ENCODE peak calls at places on chromosome 6, in four cellular contexts. One of them, this sample, is unnamed.

GRCh38 chr6:31070711-31071197 is 41.6 kb downstream of the C6orf15 start:
- DNase-seq in Calu3: peak; percentile 75
- DNase-seq in activated naive CD4-positive, alpha-beta T cell treated with anti-CD3 and anti-CD28 coated beads, Interleukin-2, amount 50 U/mL, for 72 hours: no peak
- DNase-seq in stimulated activated CD8-positive, alpha-beta memory T cell treated with anti-CD3 and anti-CD28 coated beads, Interleukin-4, amount 100 ng/mL, for 24 hours: no peak
- DNase-seq in this sample: peak; percentile 80

GRCh38 chr6:130843575-130844320 is 16.5 kb downstream of the SMLR1 start:
- DNase-seq in activated naive CD4-positive, alpha-beta T cell treated with anti-CD3 and anti-CD28 coated beads, Interleukin-2, amount 50 U/mL, for 72 hours: no peak
- DNase-seq in Calu3: no peak
- DNase-seq in stimulated activated CD8-positive, alpha-beta memory T cell treated with anti-CD3 and anti-CD28 coated beads, Interleukin-4, amount 100 ng/mL, for 24 hours: no peak
- DNase-seq in this sample: no peak

GRCh38 chr6:148379966-148380653 is 37.5 kb downstream of the SASH1 start:
- DNase-seq in activated naive CD4-positive, alpha-beta T cell treated with anti-CD3 and anti-CD28 coated beads, Interleukin-2, amount 50 U/mL, for 72 hours: no peak
- DNase-seq in Calu3: no peak
- DNase-seq in stimulated activated CD8-positive, alpha-beta memory T cell treated with anti-CD3 and anti-CD28 coated beads, Interleukin-4, amount 100 ng/mL, for 24 hours: no peak
- DNase-seq in this sample: no peak

GRCh38 chr6:134293659-134294161 is 24.2 kb downstream of the SGK1 start:
- DNase-seq in stimulated activated CD8-positive, alpha-beta memory T cell treated with anti-CD3 and anti-CD28 coated beads, Interleukin-4, amount 100 ng/mL, for 24 hours: no peak
- DNase-seq in Calu3: no peak
- DNase-seq in activated naive CD4-positive, alpha-beta T cell treated with anti-CD3 and anti-CD28 coated beads, Interleukin-2, amount 50 U/mL, for 72 hours: no peak
- DNase-seq in this sample: no peak

GRCh38 chr6:157469378-157469777 is 88.4 kb downstream of the ZDHHC14 start:
- DNase-seq in stimulated activated CD8-positive, alpha-beta memory T cell treated with anti-CD3 and anti-CD28 coated beads, Interleukin-4, amount 100 ng/mL, for 24 hours: no peak
- DNase-seq in activated naive CD4-positive, alpha-beta T cell treated with anti-CD3 and anti-CD28 coated beads, Interleukin-2, amount 50 U/mL, for 72 hours: no peak
- DNase-seq in Calu3: no peak
- DNase-seq in this sample: no peak

GRCh38 chr6:38173909-38174308 is 354.4 kb downstream of the ZFAND3 start:
- DNase-seq in activated naive CD4-positive, alpha-beta T cell treated with anti-CD3 and anti-CD28 coated beads, Interleukin-2, amount 50 U/mL, for 72 hours: no peak
- DNase-seq in stimulated activated CD8-positive, alpha-beta memory T cell treated with anti-CD3 and anti-CD28 coated beads, Interleukin-4, amount 100 ng/mL, for 24 hours: no peak
- DNase-seq in Calu3: no peak
- DNase-seq in this sample: no peak

GRCh38 chr6:74853991-74854390 is 351.9 kb downstream of the COL12A1 start:
- DNase-seq in activated naive CD4-positive, alpha-beta T cell treated with anti-CD3 and anti-CD28 coated beads, Interleukin-2, amount 50 U/mL, for 72 hours: no peak
- DNase-seq in Calu3: no peak
- DNase-seq in stimulated activated CD8-positive, alpha-beta memory T cell treated with anti-CD3 and anti-CD28 coated beads, Interleukin-4, amount 100 ng/mL, for 24 hours: no peak
- DNase-seq in this sample: no peak

GRCh38 chr6:53699462-53699861 is 33.9 kb upstream of the KLHL31 start:
- DNase-seq in stimulated activated CD8-positive, alpha-beta memory T cell treated with anti-CD3 and anti-CD28 coated beads, Interleukin-4, amount 100 ng/mL, for 24 hours: no peak
- DNase-seq in activated naive CD4-positive, alpha-beta T cell treated with anti-CD3 and anti-CD28 coated beads, Interleukin-2, amount 50 U/mL, for 72 hours: no peak
- DNase-seq in Calu3: no peak
- DNase-seq in this sample: no peak

GRCh38 chr6:9646346-9647042 is 768.4 kb downstream of the TFAP2A start:
- DNase-seq in stimulated activated CD8-positive, alpha-beta memory T cell treated with anti-CD3 and anti-CD28 coated beads, Interleukin-4, amount 100 ng/mL, for 24 hours: no peak
- DNase-seq in Calu3: no peak
- DNase-seq in activated naive CD4-positive, alpha-beta T cell treated with anti-CD3 and anti-CD28 coated beads, Interleukin-2, amount 50 U/mL, for 72 hours: no peak
- DNase-seq in this sample: no peak

GRCh38 chr6:125102901-125103300 is 50.7 kb upstream of the TPD52L1 start:
- DNase-seq in Calu3: peak; percentile 18
- DNase-seq in activated naive CD4-positive, alpha-beta T cell treated with anti-CD3 and anti-CD28 coated beads, Interleukin-2, amount 50 U/mL, for 72 hours: no peak
- DNase-seq in stimulated activated CD8-positive, alpha-beta memory T cell treated with anti-CD3 and anti-CD28 coated beads, Interleukin-4, amount 100 ng/mL, for 24 hours: no peak
- DNase-seq in this sample: no peak

GRCh38 chr6:44416103-44416502 is 28.6 kb downstream of the CDC5L start:
- DNase-seq in stimulated activated CD8-positive, alpha-beta memory T cell treated with anti-CD3 and anti-CD28 coated beads, Interleukin-4, amount 100 ng/mL, for 24 hours: no peak
- DNase-seq in Calu3: peak; percentile 38
- DNase-seq in activated naive CD4-positive, alpha-beta T cell treated with anti-CD3 and anti-CD28 coated beads, Interleukin-2, amount 50 U/mL, for 72 hours: no peak
- DNase-seq in this sample: no peak

GRCh38 chr6:139129284-139129683 is 5.6 kb upstream of the HECA start:
- DNase-seq in activated naive CD4-positive, alpha-beta T cell treated with anti-CD3 and anti-CD28 coated beads, Interleukin-2, amount 50 U/mL, for 72 hours: no peak
- DNase-seq in stimulated activated CD8-positive, alpha-beta memory T cell treated with anti-CD3 and anti-CD28 coated beads, Interleukin-4, amount 100 ng/mL, for 24 hours: no peak
- DNase-seq in Calu3: no peak
- DNase-seq in this sample: no peak

GRCh38 chr6:36961441-36962430 is 7.2 kb downstream of the PI16 start:
- DNase-seq in stimulated activated CD8-positive, alpha-beta memory T cell treated with anti-CD3 and anti-CD28 coated beads, Interleukin-4, amount 100 ng/mL, for 24 hours: no peak
- DNase-seq in Calu3: no peak
- DNase-seq in activated naive CD4-positive, alpha-beta T cell treated with anti-CD3 and anti-CD28 coated beads, Interleukin-2, amount 50 U/mL, for 72 hours: no peak
- DNase-seq in this sample: no peak

GRCh38 chr6:140105857-140106256 is 731.4 kb upstream of the CITED2 start:
- DNase-seq in activated naive CD4-positive, alpha-beta T cell treated with anti-CD3 and anti-CD28 coated beads, Interleukin-2, amount 50 U/mL, for 72 hours: no peak
- DNase-seq in stimulated activated CD8-positive, alpha-beta memory T cell treated with anti-CD3 and anti-CD28 coated beads, Interleukin-4, amount 100 ng/mL, for 24 hours: no peak
- DNase-seq in Calu3: peak; percentile 1
- DNase-seq in this sample: peak; percentile 19

GRCh38 chr6:64932486-64932885 is 774.5 kb downstream of the EYS start:
- DNase-seq in stimulated activated CD8-positive, alpha-beta memory T cell treated with anti-CD3 and anti-CD28 coated beads, Interleukin-4, amount 100 ng/mL, for 24 hours: no peak
- DNase-seq in Calu3: no peak
- DNase-seq in activated naive CD4-positive, alpha-beta T cell treated with anti-CD3 and anti-CD28 coated beads, Interleukin-2, amount 50 U/mL, for 72 hours: no peak
- DNase-seq in this sample: no peak

GRCh38 chr6:22071655-22072054 is 225.2 kb downstream of the PRL start:
- DNase-seq in stimulated activated CD8-positive, alpha-beta memory T cell treated with anti-CD3 and anti-CD28 coated beads, Interleukin-4, amount 100 ng/mL, for 24 hours: no peak
- DNase-seq in Calu3: no peak
- DNase-seq in activated naive CD4-positive, alpha-beta T cell treated with anti-CD3 and anti-CD28 coated beads, Interleukin-2, amount 50 U/mL, for 72 hours: no peak
- DNase-seq in this sample: peak; percentile 47

GRCh38 chr6:154954352-154954751 is 40.8 kb upstream of the TIAM2 start:
- DNase-seq in activated naive CD4-positive, alpha-beta T cell treated with anti-CD3 and anti-CD28 coated beads, Interleukin-2, amount 50 U/mL, for 72 hours: no peak
- DNase-seq in stimulated activated CD8-positive, alpha-beta memory T cell treated with anti-CD3 and anti-CD28 coated beads, Interleukin-4, amount 100 ng/mL, for 24 hours: no peak
- DNase-seq in Calu3: no peak
- DNase-seq in this sample: no peak

GRCh38 chr6:157904999-157905398 is 76.7 kb upstream of the SYNJ2 start:
- DNase-seq in Calu3: no peak
- DNase-seq in stimulated activated CD8-positive, alpha-beta memory T cell treated with anti-CD3 and anti-CD28 coated beads, Interleukin-4, amount 100 ng/mL, for 24 hours: no peak
- DNase-seq in activated naive CD4-positive, alpha-beta T cell treated with anti-CD3 and anti-CD28 coated beads, Interleukin-2, amount 50 U/mL, for 72 hours: no peak
- DNase-seq in this sample: no peak

GRCh38 chr6:17169701-17170100 is 67.9 kb downstream of the STMND1 start:
- DNase-seq in Calu3: no peak
- DNase-seq in stimulated activated CD8-positive, alpha-beta memory T cell treated with anti-CD3 and anti-CD28 coated beads, Interleukin-4, amount 100 ng/mL, for 24 hours: no peak
- DNase-seq in activated naive CD4-positive, alpha-beta T cell treated with anti-CD3 and anti-CD28 coated beads, Interleukin-2, amount 50 U/mL, for 72 hours: no peak
- DNase-seq in this sample: no peak

GRCh38 chr6:32175711-32176475 is at the start of gene AGPAT1:
- DNase-seq in activated naive CD4-positive, alpha-beta T cell treated with anti-CD3 and anti-CD28 coated beads, Interleukin-2, amount 50 U/mL, for 72 hours: peak; percentile 96
- DNase-seq in Calu3: peak; percentile 100
- DNase-seq in stimulated activated CD8-positive, alpha-beta memory T cell treated with anti-CD3 and anti-CD28 coated beads, Interleukin-4, amount 100 ng/mL, for 24 hours: peak; percentile 95
- DNase-seq in this sample: peak; percentile 96

GRCh38 chr6:108463789-108464188 is 96.9 kb upstream of the FOXO3 start:
- DNase-seq in activated naive CD4-positive, alpha-beta T cell treated with anti-CD3 and anti-CD28 coated beads, Interleukin-2, amount 50 U/mL, for 72 hours: no peak
- DNase-seq in Calu3: no peak
- DNase-seq in stimulated activated CD8-positive, alpha-beta memory T cell treated with anti-CD3 and anti-CD28 coated beads, Interleukin-4, amount 100 ng/mL, for 24 hours: no peak
- DNase-seq in this sample: peak; percentile 32

GRCh38 chr6:29087213-29087612 is at the start of gene OR2B3:
- DNase-seq in stimulated activated CD8-positive, alpha-beta memory T cell treated with anti-CD3 and anti-CD28 coated beads, Interleukin-4, amount 100 ng/mL, for 24 hours: no peak
- DNase-seq in activated naive CD4-positive, alpha-beta T cell treated with anti-CD3 and anti-CD28 coated beads, Interleukin-2, amount 50 U/mL, for 72 hours: no peak
- DNase-seq in Calu3: no peak
- DNase-seq in this sample: no peak

GRCh38 chr6:151012321-151013294 is 147.1 kb downstream of the MTHFD1L start:
- DNase-seq in stimulated activated CD8-positive, alpha-beta memory T cell treated with anti-CD3 and anti-CD28 coated beads, Interleukin-4, amount 100 ng/mL, for 24 hours: no peak
- DNase-seq in Calu3: no peak
- DNase-seq in activated naive CD4-positive, alpha-beta T cell treated with anti-CD3 and anti-CD28 coated beads, Interleukin-2, amount 50 U/mL, for 72 hours: no peak
- DNase-seq in this sample: no peak

GRCh38 chr6:138931660-138932059 is 56.4 kb downstream of the REPS1 start:
- DNase-seq in Calu3: no peak
- DNase-seq in activated naive CD4-positive, alpha-beta T cell treated with anti-CD3 and anti-CD28 coated beads, Interleukin-2, amount 50 U/mL, for 72 hours: no peak
- DNase-seq in stimulated activated CD8-positive, alpha-beta memory T cell treated with anti-CD3 and anti-CD28 coated beads, Interleukin-4, amount 100 ng/mL, for 24 hours: no peak
- DNase-seq in this sample: no peak

GRCh38 chr6:117513778-117514371 is 31.4 kb downstream of the DCBLD1 start:
- DNase-seq in activated naive CD4-positive, alpha-beta T cell treated with anti-CD3 and anti-CD28 coated beads, Interleukin-2, amount 50 U/mL, for 72 hours: no peak
- DNase-seq in Calu3: no peak
- DNase-seq in stimulated activated CD8-positive, alpha-beta memory T cell treated with anti-CD3 and anti-CD28 coated beads, Interleukin-4, amount 100 ng/mL, for 24 hours: no peak
- DNase-seq in this sample: no peak

GRCh38 chr6:16591681-16592549 is 169.3 kb downstream of the ATXN1 start:
- DNase-seq in activated naive CD4-positive, alpha-beta T cell treated with anti-CD3 and anti-CD28 coated beads, Interleukin-2, amount 50 U/mL, for 72 hours: peak; percentile 11
- DNase-seq in Calu3: no peak
- DNase-seq in stimulated activated CD8-positive, alpha-beta memory T cell treated with anti-CD3 and anti-CD28 coated beads, Interleukin-4, amount 100 ng/mL, for 24 hours: no peak
- DNase-seq in this sample: no peak

GRCh38 chr6:25441658-25442276 is 162.6 kb downstream of the CARMIL1 start:
- DNase-seq in stimulated activated CD8-positive, alpha-beta memory T cell treated with anti-CD3 and anti-CD28 coated beads, Interleukin-4, amount 100 ng/mL, for 24 hours: no peak
- DNase-seq in activated naive CD4-positive, alpha-beta T cell treated with anti-CD3 and anti-CD28 coated beads, Interleukin-2, amount 50 U/mL, for 72 hours: no peak
- DNase-seq in Calu3: no peak
- DNase-seq in this sample: no peak

GRCh38 chr6:24858154-24858801 is 59.6 kb upstream of the ARMH2 start:
- DNase-seq in stimulated activated CD8-positive, alpha-beta memory T cell treated with anti-CD3 and anti-CD28 coated beads, Interleukin-4, amount 100 ng/mL, for 24 hours: no peak
- DNase-seq in Calu3: peak; percentile 49
- DNase-seq in activated naive CD4-positive, alpha-beta T cell treated with anti-CD3 and anti-CD28 coated beads, Interleukin-2, amount 50 U/mL, for 72 hours: peak; percentile 20
- DNase-seq in this sample: peak; percentile 26

GRCh38 chr6:133991096-133991593 is 38.1 kb downstream of the TBPL1 start:
- DNase-seq in activated naive CD4-positive, alpha-beta T cell treated with anti-CD3 and anti-CD28 coated beads, Interleukin-2, amount 50 U/mL, for 72 hours: no peak
- DNase-seq in stimulated activated CD8-positive, alpha-beta memory T cell treated with anti-CD3 and anti-CD28 coated beads, Interleukin-4, amount 100 ng/mL, for 24 hours: no peak
- DNase-seq in Calu3: no peak
- DNase-seq in this sample: no peak

GRCh38 chr6:33419580-33420492 is at the start of gene SYNGAP1:
- DNase-seq in stimulated activated CD8-positive, alpha-beta memory T cell treated with anti-CD3 and anti-CD28 coated beads, Interleukin-4, amount 100 ng/mL, for 24 hours: no peak
- DNase-seq in Calu3: no peak
- DNase-seq in activated naive CD4-positive, alpha-beta T cell treated with anti-CD3 and anti-CD28 coated beads, Interleukin-2, amount 50 U/mL, for 72 hours: peak; percentile 27
- DNase-seq in this sample: peak; percentile 56

GRCh38 chr6:4059115-4059777 is 19.7 kb downstream of the FAM217A start:
- DNase-seq in Calu3: peak; percentile 1
- DNase-seq in activated naive CD4-positive, alpha-beta T cell treated with anti-CD3 and anti-CD28 coated beads, Interleukin-2, amount 50 U/mL, for 72 hours: peak; percentile 63
- DNase-seq in stimulated activated CD8-positive, alpha-beta memory T cell treated with anti-CD3 and anti-CD28 coated beads, Interleukin-4, amount 100 ng/mL, for 24 hours: peak; percentile 44
- DNase-seq in this sample: no peak

GRCh38 chr6:45156075-45156474 is 172.1 kb upstream of the RUNX2 start:
- DNase-seq in stimulated activated CD8-positive, alpha-beta memory T cell treated with anti-CD3 and anti-CD28 coated beads, Interleukin-4, amount 100 ng/mL, for 24 hours: no peak
- DNase-seq in activated naive CD4-positive, alpha-beta T cell treated with anti-CD3 and anti-CD28 coated beads, Interleukin-2, amount 50 U/mL, for 72 hours: no peak
- DNase-seq in Calu3: no peak
- DNase-seq in this sample: no peak

GRCh38 chr6:118709859-118710350 is 58.5 kb upstream of the CEP85L start:
- DNase-seq in stimulated activated CD8-positive, alpha-beta memory T cell treated with anti-CD3 and anti-CD28 coated beads, Interleukin-4, amount 100 ng/mL, for 24 hours: peak; percentile 52
- DNase-seq in Calu3: peak; percentile 12
- DNase-seq in activated naive CD4-positive, alpha-beta T cell treated with anti-CD3 and anti-CD28 coated beads, Interleukin-2, amount 50 U/mL, for 72 hours: peak; percentile 63
- DNase-seq in this sample: peak; percentile 6

GRCh38 chr6:11538049-11538798 is 675 bp downstream of the TMEM170B start:
- DNase-seq in activated naive CD4-positive, alpha-beta T cell treated with anti-CD3 and anti-CD28 coated beads, Interleukin-2, amount 50 U/mL, for 72 hours: peak; percentile 27
- DNase-seq in Calu3: peak; percentile 6
- DNase-seq in stimulated activated CD8-positive, alpha-beta memory T cell treated with anti-CD3 and anti-CD28 coated beads, Interleukin-4, amount 100 ng/mL, for 24 hours: peak; percentile 17
- DNase-seq in this sample: peak; percentile 19

This sample was measured in thyroid gland.